ENCODE peak calls at places on chromosomes 12 and 14, in five cellular contexts. P, J, B, R and L are unnamed samples.

GRCh38 chr12:65779091-65779642 is 45.1 kb upstream of the HMGA2 start:
- DNase-seq in P (no peak), J (no peak), B (peak; percentile 31), R (no peak), L (no peak)

GRCh38 chr12:54431911-54432814 is 13.1 kb upstream of the ITGA5 start:
- DNase-seq in P (peak; percentile 55), B (no peak), R (no peak), J (peak; percentile 77), L (no peak)

GRCh38 chr14:28653521-28653920 is 113.1 kb upstream of the FOXG1 start:
- DNase-seq in J (no peak), B (no peak), R (no peak), P (no peak), L (no peak)

GRCh38 chr14:24368562-24369252 is 723 bp downstream of the NFATC4 start:
- DNase-seq in J (peak; percentile 52), P (peak; percentile 48), B (no peak), R (no peak), L (peak; percentile 70)

GRCh38 chr12:13530966-13531365 is 334.4 kb downstream of the EMP1 start:
- DNase-seq in P (no peak), B (no peak), J (no peak), R (no peak), L (peak; percentile 52)

GRCh38 chr12:131139363-131140068 is 185.8 kb downstream of the ADGRD1 start:
- DNase-seq in P (no peak), J (no peak), R (no peak), B (no peak), L (peak; percentile 61)

GRCh38 chr12:58850826-58851225 is 69.5 kb downstream of the LRIG3 start:
- DNase-seq in P (no peak), R (no peak), J (no peak), B (no peak), L (no peak)

GRCh38 chr14:104048758-104049496 is 36.6 kb upstream of the ASPG start:
- DNase-seq in J (no peak), R (no peak), B (peak; percentile 86), P (no peak), L (no peak)

GRCh38 chr12:6551063-6551461 is 4.8 kb downstream of the IFFO1 start:
- DNase-seq in P (no peak), J (peak; percentile 82), B (no peak), R (no peak), L (no peak)

GRCh38 chr12:6553051-6553868 is 2.6 kb downstream of the IFFO1 start:
- DNase-seq in R (no peak), B (no peak), J (peak; percentile 57), P (no peak), L (no peak)

GRCh38 chr12:6552140-6552551 is 3.7 kb downstream of the IFFO1 start:
- DNase-seq in B (no peak), J (peak; percentile 79), P (no peak), R (no peak), L (no peak)

GRCh38 chr12:6550294-6551062 is 5.4 kb downstream of the IFFO1 start:
- DNase-seq in J (peak; percentile 47), R (no peak), B (no peak), P (no peak), L (no peak)

DNA sequence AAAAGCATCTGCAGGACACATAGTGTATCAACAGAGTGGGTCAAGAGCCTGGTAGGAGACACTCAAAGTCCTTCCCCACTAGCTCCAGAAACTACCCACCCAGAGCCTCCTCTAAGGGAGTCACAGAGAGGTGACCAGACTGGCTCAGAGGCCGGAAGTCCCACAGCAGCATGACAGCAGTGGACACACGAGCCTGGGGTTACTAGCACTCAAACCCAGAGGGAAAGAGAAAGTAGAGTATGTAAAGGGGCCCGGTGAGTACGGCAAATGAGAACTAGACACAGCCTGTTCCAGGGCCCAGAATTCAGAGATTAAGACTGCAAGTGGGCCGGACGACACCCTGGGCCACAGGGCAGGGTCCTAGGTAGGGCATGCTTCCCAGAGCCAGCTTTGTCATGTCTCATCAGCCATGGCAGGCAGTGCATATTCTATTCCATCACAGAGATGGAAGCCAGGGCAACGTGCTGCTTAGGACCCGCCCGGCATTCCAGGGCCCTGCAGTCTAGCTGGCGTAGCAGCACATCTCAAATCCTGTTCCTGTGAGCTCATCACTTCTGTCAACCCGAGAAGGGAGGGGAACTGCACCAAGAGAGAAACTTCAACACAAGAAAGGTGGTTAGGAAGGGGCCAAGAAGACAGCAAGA is 4.2 kb downstream of the IFFO1 start:
- DNase-seq in J (peak; percentile 48), R (no peak), B (no peak), P (no peak), L (no peak)
- H3K4me1 ChIP-seq in J (peaks cover 94% of the 10 kb centered on the region), R (peaks cover 8% of the 10 kb centered on the region), B (peaks cover 86% of the 10 kb centered on the region), P (peaks cover 5% of the 10 kb centered on the region), L (peaks cover 49% of the 10 kb centered on the region)

DNA sequence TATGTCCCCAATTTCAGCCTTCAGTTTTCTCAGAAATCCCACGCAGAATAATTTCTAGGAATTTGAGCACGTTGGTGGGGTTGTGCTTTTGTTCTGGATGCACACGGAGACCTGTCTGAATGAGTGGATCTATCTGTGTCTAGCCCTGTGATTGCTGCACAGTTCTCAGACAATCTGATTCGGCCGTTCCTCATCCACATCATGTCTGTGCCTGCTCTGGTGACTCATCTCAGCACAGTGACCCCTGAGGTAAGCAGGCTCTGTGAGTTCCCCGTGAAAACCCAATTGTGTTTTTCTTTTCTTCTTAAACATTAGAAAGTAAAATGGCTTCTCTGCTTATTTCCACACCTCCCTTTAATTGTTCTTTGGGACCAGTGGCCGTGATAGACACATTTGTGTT is 20.2 kb downstream of the UBE3B start:
- DNase-seq in J (no peak), P (no peak), R (no peak), B (no peak), L (no peak)
- TF ChIP-seq CTCF in J (no peak), P (no peak), R (no peak), B (no peak), L (no peak)

GRCh38 chr12:57760347-57760982 is 5.6 kb downstream of the MARCHF9 start:
- DNase-seq in J (no peak), P (no peak), R (no peak), B (no peak), L (no peak)
- H3K4me1 ChIP-seq in J (peaks cover 26% of the 10 kb centered on the region), P (peaks cover 2% of the 10 kb centered on the region), R (peaks cover 9% of the 10 kb centered on the region), B (peaks cover 27% of the 10 kb centered on the region), L (peaks cover 22% of the 10 kb centered on the region)

GRCh38 chr12:46671102-46671501 is 154.7 kb downstream of the SLC38A4 start:
- DNase-seq in J (no peak), P (no peak), R (no peak), B (no peak), L (no peak)

GRCh38 chr12:46664771-46665287 is 161.0 kb downstream of the SLC38A4 start:
- DNase-seq in B (no peak), J (no peak), R (peak; percentile 82), P (no peak), L (no peak)

GRCh38 chr12:46667547-46667946 is 158.2 kb downstream of the SLC38A4 start:
- DNase-seq in P (no peak), R (no peak), B (no peak), J (no peak), L (no peak)

GRCh38 chr12:46674126-46674525 is 151.7 kb downstream of the SLC38A4 start:
- DNase-seq in J (no peak), P (no peak), R (no peak), B (no peak), L (no peak)

GRCh38 chr12:46669720-46670119 is 156.1 kb downstream of the SLC38A4 start:
- DNase-seq in R (no peak), P (no peak), J (no peak), B (no peak), L (no peak)
- TF ChIP-seq CTCF in R (no peak), P (no peak), J (no peak), B (no peak), L (no peak)

DNA sequence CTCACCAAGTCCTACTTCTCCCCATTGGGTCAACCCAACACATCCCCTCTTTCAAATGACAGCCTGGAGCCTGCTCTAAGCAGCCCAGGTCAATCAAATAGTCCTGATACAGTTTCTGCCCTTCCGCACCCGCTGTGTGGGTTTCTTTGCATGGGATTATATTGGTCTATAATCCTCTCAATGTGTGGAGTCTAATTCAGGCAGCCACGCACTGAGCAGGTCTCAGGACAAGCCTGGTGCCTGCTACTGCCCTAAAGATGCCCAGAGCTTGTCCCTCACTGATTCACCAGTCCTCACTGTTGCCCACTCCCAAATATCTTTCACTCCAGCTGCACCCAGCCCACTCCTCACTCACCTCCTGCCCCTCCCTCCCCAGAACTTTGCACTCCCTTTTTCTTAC is 16.4 kb downstream of the ACTN1 start:
- DNase-seq in B (no peak), R (no peak), P (no peak), J (no peak), L (no peak)
- H3K4me1 ChIP-seq in B (peaks cover 100% of the 10 kb centered on the region), R (no peaks in the 10 kb centered on the region), P (peaks cover 32% of the 10 kb centered on the region), J (peaks cover 85% of the 10 kb centered on the region), L (peaks cover 63% of the 10 kb centered on the region)

GRCh38 chr12:3655331-3655900 is 97.5 kb downstream of the CRACR2A start:
- DNase-seq in B (no peak), P (no peak), R (no peak), J (no peak), L (no peak)
- TF ChIP-seq CTCF in B (no peak), P (no peak), R (peak; percentile 36), J (peak; percentile 45), L (no peak)

GRCh38 chr12:55718020-55718419 is 2.2 kb upstream of the RDH5 start:
- DNase-seq in B (no peak), J (no peak), R (no peak), P (no peak), L (no peak)
- H3K4me1 ChIP-seq in B (peaks cover 94% of the 10 kb centered on the region), J (peaks cover 87% of the 10 kb centered on the region), R (peaks cover 16% of the 10 kb centered on the region), P (peaks cover 45% of the 10 kb centered on the region), L (peaks cover 51% of the 10 kb centered on the region)